ENCODE peak calls at places on chromosome 16, in six cellular contexts. One of them, this sample, is unnamed.

GRCh38 chr16:66320774-66321173 is 45.7 kb upstream of the CDH5 start:
- DNase-seq in mucosa of descending colon: no peak
- DNase-seq in GM12878: no peak
- DNase-seq in transverse colon: no peak
- DNase-seq in kidney: no peak
- DNase-seq in tibial artery: no peak
- DNase-seq in this sample: no peak

GRCh38 chr16:21300309-21301167 is 22.4 kb upstream of the CRYM start:
- DNase-seq in mucosa of descending colon: peak; percentile 89
- DNase-seq in transverse colon: peak; percentile 97
- DNase-seq in kidney: peak; percentile 91
- DNase-seq in GM12878: peak; percentile 93
- DNase-seq in tibial artery: peak; percentile 100
- DNase-seq in this sample: peak; percentile 94

GRCh38 chr16:81765111-81765919 is 13.8 kb upstream of the PLCG2 start:
- DNase-seq in transverse colon: no peak
- DNase-seq in mucosa of descending colon: no peak
- DNase-seq in kidney: peak; percentile 75
- DNase-seq in GM12878: no peak
- DNase-seq in tibial artery: no peak
- DNase-seq in this sample: no peak

GRCh38 chr16:12027091-12027490 is 50.6 kb downstream of the SNX29 start:
- DNase-seq in kidney: peak; percentile 80
- DNase-seq in GM12878: no peak
- DNase-seq in transverse colon: no peak
- DNase-seq in tibial artery: no peak
- DNase-seq in mucosa of descending colon: no peak
- DNase-seq in this sample: no peak

GRCh38 chr16:58584831-58585505 is 44.7 kb downstream of the CNOT1 start:
- DNase-seq in mucosa of descending colon: no peak
- DNase-seq in kidney: no peak
- DNase-seq in tibial artery: no peak
- DNase-seq in transverse colon: no peak
- DNase-seq in GM12878: no peak
- DNase-seq in this sample: peak; percentile 32

GRCh38 chr16:54460254-54460860 is 173.8 kb upstream of the IRX3 start:
- DNase-seq in GM12878: no peak
- DNase-seq in kidney: no peak
- DNase-seq in tibial artery: no peak
- DNase-seq in mucosa of descending colon: no peak
- DNase-seq in transverse colon: no peak
- DNase-seq in this sample: no peak

GRCh38 chr16:67170948-67171649 is 761 bp downstream of the NOL3 start:
- DNase-seq in GM12878: no peak
- DNase-seq in kidney: peak; percentile 46
- DNase-seq in mucosa of descending colon: no peak
- DNase-seq in transverse colon: no peak
- DNase-seq in tibial artery: no peak
- DNase-seq in this sample: no peak

GRCh38 chr16:72763927-72764628 is 283.9 kb downstream of the ZFHX3 start:
- DNase-seq in kidney: no peak
- DNase-seq in mucosa of descending colon: no peak
- DNase-seq in GM12878: peak; percentile 11
- DNase-seq in tibial artery: no peak
- DNase-seq in transverse colon: no peak
- DNase-seq in this sample: no peak

GRCh38 chr16:68744744-68745280 is 7.7 kb downstream of the CDH1 start:
- DNase-seq in tibial artery: no peak
- DNase-seq in transverse colon: peak; percentile 86
- DNase-seq in GM12878: no peak
- DNase-seq in mucosa of descending colon: peak; percentile 72
- DNase-seq in kidney: peak; percentile 80
- DNase-seq in this sample: no peak

GRCh38 chr16:58451263-58451662 is 48.7 kb upstream of the NDRG4 start:
- DNase-seq in transverse colon: no peak
- DNase-seq in mucosa of descending colon: no peak
- DNase-seq in GM12878: no peak
- DNase-seq in tibial artery: no peak
- DNase-seq in kidney: peak; percentile 18
- DNase-seq in this sample: no peak

GRCh38 chr16:21158208-21159110 is at the start of gene LDAF1:
- DNase-seq in transverse colon: peak; percentile 91
- DNase-seq in kidney: peak; percentile 95
- DNase-seq in mucosa of descending colon: peak; percentile 94
- DNase-seq in GM12878: no peak
- DNase-seq in tibial artery: peak; percentile 88
- DNase-seq in this sample: peak; percentile 83

GRCh38 chr16:83953796-83954576 is 946 bp downstream of the OSGIN1 start:
- DNase-seq in kidney: no peak
- DNase-seq in transverse colon: no peak
- DNase-seq in GM12878: no peak
- DNase-seq in tibial artery: no peak
- DNase-seq in mucosa of descending colon: no peak
- DNase-seq in this sample: peak; percentile 34

GRCh38 chr16:81711609-81712329 is 67.3 kb upstream of the PLCG2 start:
- DNase-seq in GM12878: no peak
- DNase-seq in kidney: peak; percentile 86
- DNase-seq in mucosa of descending colon: peak; percentile 55
- DNase-seq in transverse colon: peak; percentile 41
- DNase-seq in tibial artery: no peak
- DNase-seq in this sample: no peak

GRCh38 chr16:14001521-14001920 is 69.6 kb upstream of the MRTFB start:
- DNase-seq in tibial artery: no peak
- DNase-seq in mucosa of descending colon: no peak
- DNase-seq in GM12878: no peak
- DNase-seq in transverse colon: no peak
- DNase-seq in kidney: no peak
- DNase-seq in this sample: no peak
- H3K4me1 ChIP-seq in tibial artery: peaks cover 39% of the 10 kb centered on the region
- H3K4me1 ChIP-seq in mucosa of descending colon: peaks cover 6% of the 10 kb centered on the region
- H3K4me1 ChIP-seq in GM12878: peaks cover 41% of the 10 kb centered on the region
- H3K4me1 ChIP-seq in transverse colon: peaks cover 23% of the 10 kb centered on the region
- H3K4me1 ChIP-seq in kidney: peaks cover 3% of the 10 kb centered on the region
- H3K4me1 ChIP-seq in this sample: peaks cover 29% of the 10 kb centered on the region

GRCh38 chr16:49000594-49000993 is 281.0 kb downstream of the CBLN1 start:
- DNase-seq in kidney: no peak
- DNase-seq in transverse colon: no peak
- DNase-seq in tibial artery: no peak
- DNase-seq in GM12878: no peak
- DNase-seq in mucosa of descending colon: no peak
- DNase-seq in this sample: no peak
- TF ChIP-seq CTCF in kidney: no peak
- TF ChIP-seq CTCF in transverse colon: peak; percentile 37
- TF ChIP-seq CTCF in tibial artery: no peak
- TF ChIP-seq CTCF in GM12878: peak; percentile 28
- TF ChIP-seq CTCF in mucosa of descending colon: peak; percentile 31
- TF ChIP-seq CTCF in this sample: peak; percentile 26

GRCh38 chr16:78428193-78428592 is 328.7 kb downstream of the WWOX start:
- DNase-seq in transverse colon: no peak
- DNase-seq in tibial artery: no peak
- DNase-seq in GM12878: no peak
- DNase-seq in kidney: no peak
- DNase-seq in mucosa of descending colon: no peak
- DNase-seq in this sample: no peak
- H3K4me1 ChIP-seq in transverse colon: no peaks in the 10 kb centered on the region
- H3K4me1 ChIP-seq in tibial artery: no peaks in the 10 kb centered on the region
- H3K4me1 ChIP-seq in GM12878: no peaks in the 10 kb centered on the region
- H3K4me1 ChIP-seq in kidney: no peaks in the 10 kb centered on the region
- H3K4me1 ChIP-seq in mucosa of descending colon: no peaks in the 10 kb centered on the region
- H3K4me1 ChIP-seq in this sample: no peaks in the 10 kb centered on the region

DNA sequence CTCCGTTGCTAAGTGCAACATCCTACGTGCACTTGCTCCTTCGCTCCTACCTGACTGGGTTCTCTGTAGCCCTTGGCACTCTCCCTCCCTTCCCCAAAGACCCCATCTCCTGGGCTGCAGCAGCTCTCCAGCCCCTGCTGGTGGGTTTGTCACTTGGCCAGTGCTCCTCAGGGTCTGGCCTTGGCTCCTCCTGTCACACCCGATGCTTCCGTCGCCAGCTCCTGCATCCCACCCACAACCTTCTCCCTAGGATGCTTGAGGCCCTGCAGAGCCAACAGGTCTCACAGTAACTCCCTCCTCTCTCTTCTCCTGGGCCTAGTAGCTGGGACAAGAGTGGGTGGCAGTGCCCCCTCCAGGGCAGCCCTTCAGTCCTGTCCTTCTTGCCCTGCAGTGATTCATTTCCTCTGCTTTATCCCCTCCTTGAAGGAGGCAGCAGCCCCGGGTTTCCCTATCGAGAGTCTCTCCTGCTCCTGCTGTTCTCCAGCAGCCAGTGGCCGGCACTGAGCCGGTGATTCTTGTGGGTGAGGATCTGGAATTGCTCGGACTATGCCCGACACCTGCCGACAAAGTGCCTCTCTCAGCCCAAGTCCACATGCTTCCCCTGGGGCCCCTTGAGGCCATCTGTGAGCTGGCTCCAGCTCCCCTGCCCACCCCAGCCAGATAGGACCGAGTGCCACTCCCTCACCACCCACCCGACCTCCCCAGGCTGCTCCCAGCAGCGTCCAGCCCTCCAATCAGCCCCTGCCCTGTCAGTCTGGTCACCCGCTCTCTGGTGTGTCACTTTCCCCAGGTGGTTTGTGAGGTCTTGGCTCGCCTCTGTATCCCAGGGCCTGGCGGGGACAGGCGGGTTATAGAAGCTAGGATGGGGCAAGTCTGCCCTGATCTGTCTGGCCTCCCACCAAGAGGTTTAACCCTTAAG is 3.8 kb downstream of the LITAFD start:
- DNase-seq in GM12878: no peak
- DNase-seq in tibial artery: no peak
- DNase-seq in kidney: peak; percentile 73
- DNase-seq in mucosa of descending colon: peak; percentile 56
- DNase-seq in transverse colon: peak; percentile 50
- DNase-seq in this sample: peak; percentile 37
- TF ChIP-seq CTCF in GM12878: no peak
- TF ChIP-seq CTCF in tibial artery: no peak
- TF ChIP-seq CTCF in kidney: no peak
- TF ChIP-seq CTCF in mucosa of descending colon: no peak
- TF ChIP-seq CTCF in transverse colon: no peak
- TF ChIP-seq CTCF in this sample: peak; percentile 8

DNA sequence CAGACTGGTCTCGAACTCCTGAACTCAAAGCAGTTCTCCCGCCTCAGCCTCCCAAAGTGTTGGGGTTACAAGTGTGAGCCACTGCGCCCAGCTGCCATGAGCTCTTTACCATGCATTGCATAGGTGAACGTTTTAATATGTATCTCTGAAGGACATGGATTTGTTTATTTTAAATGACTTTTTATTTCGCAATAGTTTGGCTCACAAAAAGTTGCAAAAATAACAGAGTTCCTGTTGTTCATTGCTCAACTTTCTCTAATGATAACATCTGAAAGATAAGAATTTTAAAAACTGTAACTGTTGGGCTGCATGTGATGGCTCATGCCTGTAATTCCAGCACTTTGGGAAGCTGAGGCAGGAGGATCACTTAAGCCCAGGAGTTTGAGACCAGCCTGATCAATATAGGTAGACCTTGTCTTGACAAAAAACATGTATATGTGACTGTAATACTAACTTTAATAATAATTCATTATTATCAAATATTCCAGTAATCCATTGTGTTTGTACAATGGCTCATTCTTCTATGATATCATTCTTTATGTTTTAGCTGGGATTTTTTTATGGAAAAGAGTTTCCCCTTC is 80.1 kb downstream of the ABCC1 start:
- DNase-seq in GM12878: no peak
- DNase-seq in tibial artery: no peak
- DNase-seq in mucosa of descending colon: no peak
- DNase-seq in kidney: no peak
- DNase-seq in transverse colon: no peak
- DNase-seq in this sample: peak; percentile 43
- H3K4me1 ChIP-seq in GM12878: peaks cover 24% of the 10 kb centered on the region
- H3K4me1 ChIP-seq in tibial artery: peaks cover 11% of the 10 kb centered on the region
- H3K4me1 ChIP-seq in mucosa of descending colon: peaks cover 13% of the 10 kb centered on the region
- H3K4me1 ChIP-seq in kidney: peaks cover 6% of the 10 kb centered on the region
- H3K4me1 ChIP-seq in transverse colon: peaks cover 29% of the 10 kb centered on the region
- H3K4me1 ChIP-seq in this sample: no peaks in the 10 kb centered on the region

GRCh38 chr16:85234310-85235235 is 122.3 kb upstream of the CIBAR2 start:
- DNase-seq in GM12878: no peak
- DNase-seq in kidney: peak; percentile 92
- DNase-seq in tibial artery: peak; percentile 66
- DNase-seq in transverse colon: peak; percentile 50
- DNase-seq in mucosa of descending colon: peak; percentile 65
- DNase-seq in this sample: peak; percentile 92
- TF ChIP-seq CTCF in GM12878: no peak
- TF ChIP-seq CTCF in kidney: no peak
- TF ChIP-seq CTCF in tibial artery: no peak
- TF ChIP-seq CTCF in transverse colon: no peak
- TF ChIP-seq CTCF in mucosa of descending colon: no peak
- TF ChIP-seq CTCF in this sample: no peak

GRCh38 chr16:85363881-85364280 is 249.2 kb upstream of the GSE1 start:
- DNase-seq in GM12878: no peak
- DNase-seq in mucosa of descending colon: no peak
- DNase-seq in kidney: no peak
- DNase-seq in tibial artery: no peak
- DNase-seq in transverse colon: no peak
- DNase-seq in this sample: no peak

GRCh38 chr16:85366031-85366763 is 246.9 kb upstream of the GSE1 start:
- DNase-seq in tibial artery: no peak
- DNase-seq in GM12878: no peak
- DNase-seq in kidney: no peak
- DNase-seq in transverse colon: no peak
- DNase-seq in mucosa of descending colon: no peak
- DNase-seq in this sample: peak; percentile 75

GRCh38 chr16:85365120-85365519 is 248.0 kb upstream of the GSE1 start:
- DNase-seq in mucosa of descending colon: no peak
- DNase-seq in kidney: no peak
- DNase-seq in GM12878: no peak
- DNase-seq in tibial artery: no peak
- DNase-seq in transverse colon: no peak
- DNase-seq in this sample: no peak

GRCh38 chr16:85363427-85363826 is 249.7 kb upstream of the GSE1 start:
- DNase-seq in kidney: no peak
- DNase-seq in transverse colon: no peak
- DNase-seq in tibial artery: no peak
- DNase-seq in mucosa of descending colon: no peak
- DNase-seq in GM12878: no peak
- DNase-seq in this sample: no peak

GRCh38 chr16:85364323-85365040 is 248.6 kb upstream of the GSE1 start:
- DNase-seq in tibial artery: no peak
- DNase-seq in mucosa of descending colon: no peak
- DNase-seq in transverse colon: no peak
- DNase-seq in GM12878: no peak
- DNase-seq in kidney: no peak
- DNase-seq in this sample: no peak
- H3K4me1 ChIP-seq in tibial artery: peaks cover under 1% of the 10 kb centered on the region
- H3K4me1 ChIP-seq in mucosa of descending colon: peaks cover 10% of the 10 kb centered on the region
- H3K4me1 ChIP-seq in transverse colon: peaks cover 40% of the 10 kb centered on the region
- H3K4me1 ChIP-seq in GM12878: no peaks in the 10 kb centered on the region
- H3K4me1 ChIP-seq in kidney: peaks cover 3% of the 10 kb centered on the region
- H3K4me1 ChIP-seq in this sample: peaks cover 18% of the 10 kb centered on the region